ENCODE peak calls at places on chromosomes 11 and 22, in four cellular contexts. W, J, Z and I are unnamed samples.

GRCh38 chr11:78274739-78275138 is 86.0 kb downstream of the USP35 start:
- DNase-seq in W (no peak), Z (no peak), J (no peak), I (no peak)

GRCh38 chr22:36026741-36027140 is 1.9 kb downstream of the RBFOX2 start:
- DNase-seq in J (no peak), Z (no peak), W (no peak), I (no peak)

GRCh38 chr11:43920598-43921419 is 21.6 kb upstream of the C11orf96 start:
- DNase-seq in W (no peak), J (peak), Z (no peak), I (no peak)

GRCh38 chr11:20355221-20356219 is 8.0 kb upstream of the HTATIP2 start:
- DNase-seq in J (no peak), W (peak), Z (peak), I (no peak)

GRCh38 chr11:86955111-86955673 is at the start of gene FZD4:
- DNase-seq in W (peak), J (peak), Z (no peak), I (peak)

GRCh38 chr11:113262594-113262993 is 51.8 kb upstream of the TTC12 start:
- DNase-seq in Z (no peak), J (no peak), W (no peak), I (no peak)

GRCh38 chr11:456533-456932 is 6.5 kb downstream of the PTDSS2 start:
- DNase-seq in W (no peak), Z (peak), J (no peak), I (peak)

GRCh38 chr11:2805388-2806057 is 80.1 kb downstream of the CDKN1C start:
- DNase-seq in J (no peak), Z (no peak), W (no peak), I (no peak)

GRCh38 chr11:33317662-33318061 is 60.5 kb downstream of the HIPK3 start:
- DNase-seq in Z (no peak), J (no peak), W (no peak), I (no peak)